ENCODE peak calls at places on chromosomes 3 and 15, in six cellular contexts. H is glutamatergic neuron; M is DMS153; N is substantia nigra; G is stimulated activated CD4-positive, alpha-beta T cell treated with anti-CD3 and anti-CD28 coated beads, Interleukin-4, amount 100 ng/mL, for 48 hours; Z is NCI-H446. L is an unnamed sample.

GRCh38 chr15:90184119-90184785 is 16.9 kb upstream of the SEMA4B start:
- DNase-seq in N (peak), Z (no peak), H (no peak), G (no peak), M (peak), L (no peak)

GRCh38 chr3:178850452-178851166 is 221.0 kb downstream of the ZMAT3 start:
- DNase-seq in G (no peak), H (no peak), N (no peak), M (no peak), Z (no peak), L (no peak)

GRCh38 chr3:146403792-146404191 is 65.6 kb downstream of the PLSCR2 start:
- DNase-seq in M (no peak), N (no peak), Z (no peak), G (no peak), H (no peak), L (no peak)

GRCh38 chr3:196688349-196688748 is 23.7 kb downstream of the CEP19 start:
- DNase-seq in G (no peak), N (no peak), M (peak), H (no peak), Z (no peak), L (peak)

GRCh38 chr15:25345943-25346342 is 92.9 kb downstream of the UBE3A start:
- DNase-seq in Z (no peak), N (peak), H (peak), G (no peak), M (no peak), L (no peak)

GRCh38 chr3:167372138-167372537 is 8.0 kb downstream of the ZBBX start:
- DNase-seq in N (no peak), H (no peak), Z (no peak), G (no peak), M (no peak), L (no peak)

GRCh38 chr3:6455031-6455430 is 405.9 kb upstream of the GRM7 start:
- DNase-seq in H (no peak), Z (no peak), N (no peak), M (no peak), G (no peak), L (no peak)

GRCh38 chr3:4814302-4814903 is 164.8 kb upstream of the BHLHE40 start:
- DNase-seq in M (peak), H (no peak), G (no peak), N (no peak), Z (no peak), L (peak)

GRCh38 chr15:52069559-52069958 is 43.0 kb downstream of the BCL2L10 start:
- DNase-seq in G (no peak), H (no peak), N (no peak), Z (no peak), M (no peak), L (no peak)

GRCh38 chr15:87219650-87220615 is 1036.6 kb downstream of the NTRK3 start:
- DNase-seq in M (no peak), G (no peak), Z (no peak), H (no peak), N (no peak), L (no peak)

GRCh38 chr15:41557673-41558399 is 1.2 kb upstream of the TYRO3 start:
- DNase-seq in Z (peak), M (no peak), N (peak), G (peak), H (peak), L (peak)

GRCh38 chr3:19154693-19155250 is 6.5 kb downstream of the KCNH8 start:
- DNase-seq in M (no peak), Z (no peak), N (no peak), G (no peak), H (no peak), L (no peak)

GRCh38 chr3:54120657-54121403 is 1.5 kb upstream of the CACNA2D3 start:
- DNase-seq in N (no peak), M (peak), G (no peak), H (peak), Z (no peak), L (no peak)

GRCh38 chr3:149654188-149654601 is 3.6 kb downstream of the WWTR1 start:
- DNase-seq in H (no peak), G (no peak), M (no peak), Z (no peak), N (no peak), L (no peak)

GRCh38 chr3:69531975-69532827 is 146.3 kb upstream of the FRMD4B start:
- DNase-seq in N (no peak), Z (no peak), G (no peak), M (no peak), H (no peak), L (no peak)

GRCh38 chr3:185677146-185677829 is 91.2 kb downstream of the SENP2 start:
- DNase-seq in N (no peak), H (no peak), Z (peak), M (peak), G (no peak), L (peak)

GRCh38 chr3:178443634-178444033 is 92.6 kb upstream of the KCNMB2 start:
- DNase-seq in M (no peak), Z (peak), H (no peak), N (no peak), G (no peak), L (no peak)

GRCh38 chr15:77646104-77646694 is 13.5 kb upstream of the LINGO1 start:
- DNase-seq in H (no peak), M (no peak), Z (no peak), N (no peak), G (no peak), L (no peak)

GRCh38 chr3:32106929-32107362 is 526 bp downstream of the GPD1L start:
- DNase-seq in Z (no peak), M (no peak), H (no peak), G (no peak), N (no peak), L (no peak)

L was measured in GDM1.